ENCODE peak calls at places on chromosomes 4 and X, in five cellular contexts. One of them, this sample, is unnamed.

GRCh38 chr4:119211856-119212250 is 660 bp upstream of the USP53 start:
- DNase-seq in PC-3: no peak
- DNase-seq in A549: no peak
- DNase-seq in RWPE1: no peak
- DNase-seq in B cell: no peak
- DNase-seq in this sample: no peak

GRCh38 chr4:34720563-34720962 is 1523.8 kb downstream of the ARAP2 start:
- DNase-seq in PC-3: peak
- DNase-seq in A549: peak
- DNase-seq in RWPE1: peak
- DNase-seq in B cell: no peak
- DNase-seq in this sample: no peak

GRCh38 chrX:109872021-109872730 is 130.7 kb upstream of the TMEM164 start:
- DNase-seq in PC-3: no peak
- DNase-seq in A549: no peak
- DNase-seq in RWPE1: no peak
- DNase-seq in B cell: no peak
- DNase-seq in this sample: no peak

GRCh38 chrX:53435997-53436396 is 1.8 kb upstream of the HSD17B10 start:
- DNase-seq in PC-3: peak
- DNase-seq in A549: peak
- DNase-seq in RWPE1: peak
- DNase-seq in B cell: peak
- DNase-seq in this sample: peak

GRCh38 chrX:130896816-130897508 is 6.0 kb downstream of the ENOX2 start:
- DNase-seq in PC-3: no peak
- DNase-seq in A549: no peak
- DNase-seq in RWPE1: no peak
- DNase-seq in B cell: no peak
- DNase-seq in this sample: no peak

GRCh38 chr4:89119836-89120235 is 8.5 kb downstream of the TIGD2 start:
- DNase-seq in PC-3: peak
- DNase-seq in A549: no peak
- DNase-seq in RWPE1: no peak
- DNase-seq in B cell: no peak
- DNase-seq in this sample: no peak

GRCh38 chrX:14351889-14352288 is 177.4 kb upstream of the GLRA2 start:
- DNase-seq in PC-3: no peak
- DNase-seq in A549: no peak
- DNase-seq in RWPE1: no peak
- DNase-seq in B cell: no peak
- DNase-seq in this sample: no peak

GRCh38 chrX:119790977-119791436 is 423 bp downstream of the RPL39 start:
- DNase-seq in PC-3: peak
- DNase-seq in A549: no peak
- DNase-seq in RWPE1: peak
- DNase-seq in B cell: no peak
- DNase-seq in this sample: peak

GRCh38 chr4:76850010-76850441 is 47.9 kb downstream of the SOWAHB start:
- DNase-seq in PC-3: peak
- DNase-seq in A549: no peak
- DNase-seq in RWPE1: peak
- DNase-seq in B cell: no peak
- DNase-seq in this sample: no peak

GRCh38 chr4:169397762-169398161 is 127.0 kb upstream of the SH3RF1 start:
- DNase-seq in PC-3: no peak
- DNase-seq in A549: no peak
- DNase-seq in RWPE1: no peak
- DNase-seq in B cell: no peak
- DNase-seq in this sample: no peak

GRCh38 chrX:72130762-72131231 is 918 bp downstream of the RTL5 start:
- DNase-seq in PC-3: no peak
- DNase-seq in A549: no peak
- DNase-seq in RWPE1: no peak
- DNase-seq in B cell: no peak
- DNase-seq in this sample: peak

GRCh38 chrX:13983734-13984133 is 46.0 kb downstream of the GEMIN8 start:
- DNase-seq in PC-3: no peak
- DNase-seq in A549: no peak
- DNase-seq in RWPE1: no peak
- DNase-seq in B cell: no peak
- DNase-seq in this sample: no peak

GRCh38 chr4:156790866-156791265 is 180.7 kb downstream of the PDGFC start:
- DNase-seq in PC-3: peak
- DNase-seq in A549: no peak
- DNase-seq in RWPE1: no peak
- DNase-seq in B cell: no peak
- DNase-seq in this sample: no peak

DNA sequence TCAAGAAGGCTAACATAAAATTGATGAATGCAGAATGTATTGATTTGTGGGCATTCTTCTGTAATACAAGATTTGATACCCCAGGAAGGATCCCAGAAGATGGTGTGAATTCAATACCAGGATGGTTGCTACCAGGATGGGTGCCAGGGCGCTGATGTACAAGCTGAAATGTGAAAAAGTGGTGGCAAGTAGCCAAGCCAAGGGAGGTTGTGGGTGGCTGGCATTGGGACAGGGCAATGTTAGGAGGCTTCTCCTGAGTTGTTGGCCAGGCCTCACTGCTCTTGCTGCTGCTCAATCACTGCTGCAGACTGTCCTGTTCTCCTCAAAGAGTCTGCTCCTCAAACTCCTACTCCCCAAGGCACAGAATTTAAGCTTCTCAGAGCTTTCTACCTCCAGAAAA is 77.1 kb downstream of the RBM46 start:
- DNase-seq in PC-3: no peak
- DNase-seq in A549: no peak
- DNase-seq in RWPE1: no peak
- DNase-seq in B cell: no peak
- DNase-seq in this sample: no peak
- TF ChIP-seq CTCF in PC-3: no peak
- TF ChIP-seq CTCF in A549: no peak
- TF ChIP-seq CTCF in RWPE1: no peak
- TF ChIP-seq CTCF in B cell: no peak
- TF ChIP-seq CTCF in this sample: no peak

DNA sequence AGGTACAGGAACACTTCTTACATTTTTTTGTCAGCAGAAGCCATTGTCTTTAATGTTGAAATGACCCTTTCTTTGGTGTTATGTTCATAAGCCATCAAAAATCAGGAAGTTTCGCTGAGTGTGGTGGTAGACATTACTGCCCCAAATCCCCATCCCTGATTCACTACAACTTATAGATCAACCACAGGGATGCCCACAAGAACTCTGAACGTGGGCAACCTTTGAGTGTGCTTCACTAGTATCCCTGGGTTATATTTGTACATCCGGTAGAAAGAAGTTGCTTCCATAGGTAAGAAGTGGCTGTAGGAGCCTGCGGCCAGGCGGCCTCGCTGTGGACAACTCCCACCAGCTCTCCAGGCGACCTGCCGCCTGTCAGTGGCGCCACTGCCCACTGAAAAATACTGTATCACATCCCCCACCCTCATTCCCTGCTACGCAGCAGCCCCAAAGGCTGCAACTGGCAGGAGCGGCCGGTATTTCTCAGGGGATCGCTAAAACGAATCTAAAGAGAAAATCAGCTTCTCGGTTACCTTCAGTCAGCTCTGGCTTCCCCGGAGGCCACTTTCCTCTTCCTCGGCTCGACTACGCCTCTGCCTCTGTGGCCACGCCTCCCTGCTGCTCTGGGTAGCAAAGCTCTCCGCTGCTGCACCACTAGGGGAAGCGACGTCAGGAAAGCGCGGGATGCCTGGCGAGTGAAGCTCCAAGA is 13.9 kb upstream of the ETDC start:
- DNase-seq in PC-3: no peak
- DNase-seq in A549: no peak
- DNase-seq in RWPE1: no peak
- DNase-seq in B cell: peak
- DNase-seq in this sample: no peak
- TF ChIP-seq CTCF in PC-3: no peak
- TF ChIP-seq CTCF in A549: no peak
- TF ChIP-seq CTCF in RWPE1: no peak
- TF ChIP-seq CTCF in B cell: peak
- TF ChIP-seq CTCF in this sample: no peak

GRCh38 chr4:143586080-143586479 is 72.6 kb downstream of the SMARCA5 start:
- DNase-seq in PC-3: no peak
- DNase-seq in A549: no peak
- DNase-seq in RWPE1: no peak
- DNase-seq in B cell: no peak
- DNase-seq in this sample: no peak

GRCh38 chr4:143585548-143585947 is 72.0 kb downstream of the SMARCA5 start:
- DNase-seq in PC-3: no peak
- DNase-seq in A549: no peak
- DNase-seq in RWPE1: no peak
- DNase-seq in B cell: no peak
- DNase-seq in this sample: no peak

DNA sequence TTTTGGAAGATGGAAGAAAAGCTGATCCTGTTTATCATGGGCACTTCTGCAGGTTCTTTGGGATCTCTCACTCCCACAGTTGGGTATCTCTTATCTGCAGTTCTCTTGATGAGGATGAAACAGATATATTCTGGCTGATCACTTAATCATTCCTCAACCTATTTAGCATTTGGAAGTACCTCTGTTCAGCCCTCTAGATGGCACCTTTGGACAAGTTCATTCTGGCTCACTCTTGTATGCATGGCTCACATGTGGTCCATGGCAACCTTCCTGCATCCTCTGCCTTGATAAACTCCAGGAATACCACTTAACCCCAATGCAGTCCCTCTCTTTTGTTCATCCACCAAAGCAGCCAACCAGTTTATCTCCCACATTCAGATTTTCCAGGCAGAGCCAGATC is 74.2 kb downstream of the SMARCA5 start:
- DNase-seq in PC-3: peak
- DNase-seq in A549: no peak
- DNase-seq in RWPE1: no peak
- DNase-seq in B cell: no peak
- DNase-seq in this sample: no peak
- TF ChIP-seq CTCF in PC-3: peak
- TF ChIP-seq CTCF in A549: no peak
- TF ChIP-seq CTCF in RWPE1: no peak
- TF ChIP-seq CTCF in B cell: no peak
- TF ChIP-seq CTCF in this sample: no peak

GRCh38 chr4:87497141-87497540 is 32.0 kb downstream of the SPARCL1 start:
- DNase-seq in PC-3: peak
- DNase-seq in A549: no peak
- DNase-seq in RWPE1: no peak
- DNase-seq in B cell: no peak
- DNase-seq in this sample: no peak
- TF ChIP-seq CTCF in PC-3: peak
- TF ChIP-seq CTCF in A549: peak
- TF ChIP-seq CTCF in RWPE1: peak
- TF ChIP-seq CTCF in B cell: peak
- TF ChIP-seq CTCF in this sample: no peak